ENCODE peak calls at places on chromosomes 6 and 20, in nine cellular contexts. G is T follicular helper cell; W is kidney tubule cell; F is activated gamma-delta T cell treated with Interleukin-2 at 50 U/mL for 16 hours; Y is activated T-helper 1 cell treated with anti-CD3 and anti-CD28 coated beads, Interleukin-2, amount 50 U/mL, for 16 hours; I is KG1; O is DND-41; Q is activated CD4-positive, alpha-beta T cell treated with anti-CD3 and anti-CD28 coated beads, Interleukin-2, amount 50 U/mL, for 1 hour; K is left lung. A is an unnamed sample.

GRCh38 chr20:11520596-11520995 is 397.1 kb upstream of the BTBD3 start:
- DNase-seq in F (no peak), K (no peak), Q (no peak), Y (no peak), W (no peak), G (no peak), O (no peak), I (no peak), A (no peak)

GRCh38 chr20:36792422-36792821 is 18.9 kb upstream of the DSN1 start:
- DNase-seq in W (peak), K (no peak), F (no peak), I (no peak), O (peak), Q (no peak), G (no peak), Y (no peak), A (no peak)

GRCh38 chr6:33692078-33692759 is 19.3 kb downstream of the UQCC2 start:
- DNase-seq in G (no peak), Q (no peak), W (no peak), F (no peak), I (no peak), K (no peak), O (no peak), Y (no peak), A (no peak)

GRCh38 chr6:129592516-129593232 is 117.3 kb downstream of the ARHGAP18 start:
- DNase-seq in W (no peak), I (no peak), F (no peak), G (no peak), K (no peak), Q (no peak), O (no peak), Y (no peak), A (no peak)

GRCh38 chr6:14765106-14765505 is 480.8 kb upstream of the JARID2 start:
- DNase-seq in G (no peak), Y (no peak), W (peak), K (no peak), F (no peak), Q (no peak), O (no peak), I (no peak), A (no peak)

GRCh38 chr6:45697605-45698004 is 318.1 kb downstream of the CLIC5 start:
- DNase-seq in I (no peak), Q (no peak), G (no peak), K (no peak), O (no peak), Y (no peak), F (no peak), W (peak), A (no peak)

GRCh38 chr6:109669811-109670210 is 21.2 kb downstream of the AK9 start:
- DNase-seq in W (no peak), Y (no peak), G (no peak), F (no peak), I (no peak), Q (no peak), O (no peak), K (no peak), A (no peak)

GRCh38 chr6:149127212-149127611 is 190.3 kb upstream of the TAB2 start:
- DNase-seq in Q (no peak), W (peak), G (no peak), Y (no peak), O (no peak), K (no peak), F (no peak), I (no peak), A (no peak)

GRCh38 chr6:112180095-112180820 is 74.1 kb downstream of the LAMA4 start:
- DNase-seq in F (peak), O (peak), G (peak), I (peak), Q (no peak), K (no peak), Y (no peak), W (peak), A (peak)

GRCh38 chr6:167892835-167893234 is 66.1 kb downstream of the AFDN start:
- DNase-seq in K (no peak), G (no peak), Y (no peak), O (no peak), F (no peak), W (peak), I (no peak), Q (no peak), A (no peak)

GRCh38 chr20:62641749-62642665 is at the start of gene SLCO4A1:
- DNase-seq in O (peak), F (peak), K (peak), G (peak), Y (peak), Q (peak), W (peak), I (peak), A (peak)

GRCh38 chr6:145015739-145016558 is 719.4 kb downstream of the EPM2A start:
- DNase-seq in Y (no peak), Q (no peak), F (no peak), I (no peak), O (no peak), W (peak), K (peak), G (no peak), A (no peak)

GRCh38 chr6:136738178-136739057 is 53.9 kb downstream of the MAP3K5 start:
- DNase-seq in G (no peak), W (no peak), K (no peak), Q (no peak), Y (no peak), F (no peak), O (no peak), I (no peak), A (no peak)

GRCh38 chr6:38012573-38012972 is 193.0 kb downstream of the ZFAND3 start:
- DNase-seq in K (no peak), I (no peak), G (no peak), Y (no peak), O (no peak), W (peak), F (peak), Q (peak), A (no peak)

GRCh38 chr6:13635948-13636658 is 21.0 kb downstream of the NOL7 start:
- DNase-seq in I (no peak), G (no peak), K (no peak), Y (no peak), F (no peak), O (no peak), Q (no peak), W (no peak), A (no peak)

GRCh38 chr6:159233365-159234101 is 64.3 kb downstream of the FNDC1 start:
- DNase-seq in F (no peak), W (peak), Y (no peak), Q (no peak), I (no peak), O (no peak), K (no peak), G (no peak), A (no peak)

GRCh38 chr6:36607782-36608386 is 13.7 kb downstream of the SRSF3 start:
- DNase-seq in Y (no peak), I (no peak), G (no peak), F (no peak), O (no peak), Q (no peak), W (no peak), K (no peak), A (no peak)

GRCh38 chr6:18422136-18422535 is 35.0 kb downstream of the RNF144B start:
- DNase-seq in G (no peak), Y (no peak), W (no peak), Q (no peak), O (no peak), I (no peak), F (no peak), K (no peak), A (no peak)

GRCh38 chr20:38806855-38807655 is 1.6 kb downstream of the PPP1R16B start:
- DNase-seq in F (peak), O (no peak), Y (no peak), G (peak), K (no peak), W (no peak), I (no peak), Q (peak), A (peak)

GRCh38 chr6:52362443-52363221 is 681 bp downstream of the PAQR8 start:
- DNase-seq in F (peak), Y (peak), O (peak), Q (peak), G (peak), W (peak), K (peak), I (peak), A (peak)

GRCh38 chr20:35561268-35561667 is 19.4 kb downstream of the ERGIC3 start:
- DNase-seq in Q (no peak), O (peak), F (no peak), W (peak), G (no peak), Y (no peak), I (no peak), K (no peak), A (no peak)

GRCh38 chr6:4055420-4056041 is 23.4 kb downstream of the FAM217A start:
- DNase-seq in Y (no peak), I (no peak), F (peak), O (no peak), G (no peak), K (no peak), W (peak), Q (no peak), A (no peak)

GRCh38 chr6:111484655-111484974 is 1.6 kb upstream of the REV3L start:
- DNase-seq in W (peak), O (peak), I (no peak), K (no peak), Y (no peak), G (no peak), Q (no peak), F (no peak), A (no peak)

GRCh38 chr6:9554806-9555205 is 860.1 kb downstream of the TFAP2A start:
- DNase-seq in Q (no peak), I (no peak), F (no peak), O (no peak), W (no peak), G (no peak), Y (no peak), K (no peak), A (no peak)

GRCh38 chr6:147438758-147439528 is 69.5 kb upstream of the SAMD5 start:
- DNase-seq in Y (no peak), K (no peak), G (no peak), F (no peak), W (no peak), I (no peak), O (no peak), Q (no peak), A (no peak)

GRCh38 chr20:57656252-57656820 is 36.1 kb upstream of the ZBP1 start:
- DNase-seq in Q (no peak), I (no peak), Y (peak), G (no peak), F (no peak), W (no peak), O (peak), K (peak), A (no peak)

GRCh38 chr6:36735110-36735971 is 37.7 kb downstream of the RAB44 start:
- DNase-seq in G (no peak), I (no peak), W (peak), Y (no peak), K (peak), F (peak), O (no peak), Q (no peak), A (no peak)

GRCh38 chr6:54285595-54285994 is 22.6 kb upstream of the TINAG start:
- DNase-seq in G (no peak), K (no peak), W (no peak), Y (no peak), F (no peak), I (no peak), Q (no peak), O (no peak), A (no peak)

GRCh38 chr6:34667481-34668238 is 28.9 kb downstream of the ILRUN start:
- DNase-seq in W (peak), Q (no peak), Y (no peak), G (no peak), F (no peak), O (no peak), K (no peak), I (no peak), A (no peak)

GRCh38 chr20:39986231-39986904 is 702.7 kb downstream of the MAFB start:
- DNase-seq in I (no peak), F (no peak), O (no peak), Y (no peak), Q (no peak), W (peak), K (peak), G (no peak), A (no peak)

GRCh38 chr20:1952737-1953530 is 40.9 kb downstream of the PDYN start:
- DNase-seq in W (no peak), G (no peak), I (no peak), Y (no peak), F (no peak), K (no peak), O (no peak), Q (no peak), A (no peak)

GRCh38 chr6:90350689-90351554 is 54.3 kb upstream of the BACH2 start:
- DNase-seq in I (no peak), Q (peak), F (peak), O (peak), Y (no peak), K (peak), W (no peak), G (peak), A (peak)

GRCh38 chr6:44007818-44008660 is 119.2 kb downstream of the MRPL14 start:
- DNase-seq in I (no peak), K (no peak), F (no peak), O (no peak), W (no peak), Q (no peak), G (no peak), Y (no peak), A (no peak)

GRCh38 chr6:85372188-85372914 is 77.5 kb upstream of the NT5E start:
- DNase-seq in G (no peak), Y (no peak), I (no peak), O (no peak), Q (no peak), W (no peak), K (no peak), F (no peak), A (no peak)

GRCh38 chr20:62287759-62288534 is 14.8 kb upstream of the ADRM1 start:
- DNase-seq in K (no peak), W (no peak), G (no peak), I (no peak), O (no peak), Q (no peak), Y (no peak), F (no peak), A (no peak)

GRCh38 chr6:111586554-111586953 is 19.1 kb downstream of the TRAF3IP2 start:
- DNase-seq in K (no peak), G (no peak), O (peak), Y (no peak), W (no peak), Q (no peak), F (no peak), I (no peak), A (no peak)

GRCh38 chr6:77463308-77463880 is at the start of gene HTR1B:
- DNase-seq in Y (no peak), G (no peak), O (no peak), I (no peak), F (no peak), K (no peak), W (peak), Q (no peak), A (no peak)

A was measured in effector memory CD8-positive, alpha-beta T cell.